ENCODE peak calls at places on chromosomes 16 and 17, in eight cellular contexts. R is Calu3; O is H54; N is psoas muscle; D is left cardiac atrium; U is stimulated activated CD4-positive, alpha-beta T cell treated with anti-CD3 and anti-CD28 coated beads, Interleukin-12 subunit alpha, Interleukin-12 subunit beta, amount 100 ng/mL, for 48 hours; Q is activated naive CD4-positive, alpha-beta T cell treated with anti-CD3 and anti-CD28 coated beads, Interleukin-2, amount 50 U/mL, for 16 hours; J is uterus. M is an unnamed sample.

GRCh38 chr16:71348262-71349085 is 10.0 kb upstream of the CALB2 start:
- DNase-seq in O (no peak), Q (no peak), U (no peak), N (no peak), R (no peak), J (no peak), D (no peak), M (no peak)

GRCh38 chr17:43759836-43760235 is 1.2 kb upstream of the SOST start:
- DNase-seq in U (no peak), Q (no peak), N (no peak), J (no peak), R (no peak), D (no peak), O (no peak), M (no peak)

GRCh38 chr17:155576-155975 is 18.2 kb downstream of the SCGB1C2 start:
- DNase-seq in U (no peak), Q (no peak), D (no peak), N (peak), O (no peak), R (no peak), J (no peak), M (no peak)

GRCh38 chr16:66366433-66367299 is at the start of gene CDH5:
- DNase-seq in O (no peak), U (no peak), R (no peak), Q (no peak), J (peak), N (peak), D (peak), M (no peak)

GRCh38 chr16:25064967-25065366 is 46.6 kb upstream of the LCMT1 start:
- DNase-seq in J (no peak), R (no peak), Q (no peak), D (no peak), O (no peak), U (no peak), N (no peak), M (no peak)

GRCh38 chr17:43906951-43907424 is 348 bp downstream of the MPP2 start:
- DNase-seq in U (no peak), J (peak), N (no peak), O (no peak), D (no peak), Q (peak), R (no peak), M (no peak)

GRCh38 chr17:35315283-35315682 is 58.1 kb downstream of the SLFN11 start:
- DNase-seq in D (peak), O (no peak), U (no peak), R (peak), J (no peak), N (peak), Q (no peak), M (peak)

GRCh38 chr17:62672957-62673356 is 45.5 kb downstream of the MRC2 start:
- DNase-seq in R (no peak), N (peak), O (no peak), Q (no peak), D (no peak), J (no peak), U (no peak), M (no peak)

GRCh38 chr17:53525590-53525989 is 297.1 kb upstream of the KIF2B start:
- DNase-seq in J (no peak), O (no peak), Q (no peak), N (no peak), U (no peak), R (no peak), D (no peak), M (no peak)

GRCh38 chr16:15887283-15887682 is 1.1 kb downstream of the CEP20 start:
- DNase-seq in Q (no peak), N (no peak), U (no peak), J (no peak), R (no peak), D (no peak), O (no peak), M (no peak)

GRCh38 chr16:88617268-88618031 is 20.9 kb upstream of the IL17C start:
- DNase-seq in J (no peak), U (no peak), Q (no peak), O (no peak), D (no peak), N (no peak), R (no peak), M (no peak)

GRCh38 chr17:56755310-56755709 is 78.4 kb downstream of the C17orf67 start:
- DNase-seq in R (no peak), J (no peak), O (no peak), Q (no peak), N (no peak), D (no peak), U (no peak), M (no peak)

GRCh38 chr17:31487648-31488263 is 96.3 kb downstream of the RAB11FIP4 start:
- DNase-seq in O (peak), R (peak), D (peak), Q (peak), U (peak), N (peak), J (peak), M (no peak)

GRCh38 chr17:60134396-60135159 is 15.2 kb upstream of the CA4 start:
- DNase-seq in O (no peak), Q (peak), R (no peak), U (peak), D (peak), N (no peak), J (no peak), M (no peak)

GRCh38 chr17:38779965-38780752 is 19.2 kb downstream of the PIP4K2B start:
- DNase-seq in U (no peak), R (no peak), N (no peak), O (no peak), J (no peak), Q (no peak), D (no peak), M (no peak)

GRCh38 chr17:33647976-33648375 is 354.9 kb upstream of the ASIC2 start:
- DNase-seq in O (no peak), J (no peak), N (no peak), Q (no peak), U (no peak), R (peak), D (no peak), M (no peak)

GRCh38 chr16:82232806-82233205 is 62.8 kb upstream of the MPHOSPH6 start:
- DNase-seq in J (no peak), U (no peak), N (no peak), O (no peak), Q (no peak), D (no peak), R (no peak), M (no peak)

GRCh38 chr17:41784207-41784744 is 2.2 kb downstream of the JUP start:
- DNase-seq in U (no peak), R (peak), Q (no peak), D (peak), N (peak), O (peak), J (peak), M (no peak)

GRCh38 chr16:67238806-67239470 is 8.3 kb downstream of the FHOD1 start:
- DNase-seq in D (no peak), N (peak), Q (no peak), J (no peak), U (no peak), O (no peak), R (no peak), M (no peak)

M was measured in AG04449.